ENCODE peak calls at places on chromosomes 16 and 17, in five cellular contexts. O, I, W, H and K are unnamed samples.

GRCh38 chr16:54070944-54071343 is 215.6 kb downstream of the IRX3 start:
- DNase-seq in O (no peak), I (no peak), H (no peak), W (no peak), K (no peak)

GRCh38 chr16:29898786-29899515 is 399 bp downstream of the SEZ6L2 start:
- DNase-seq in I (peak), W (no peak), O (no peak), H (no peak), K (no peak)

GRCh38 chr17:59761385-59762021 is 54.0 kb downstream of the VMP1 start:
- DNase-seq in W (peak), O (no peak), H (no peak), I (no peak), K (no peak)

GRCh38 chr17:60713619-60714018 is 36.0 kb downstream of the BCAS3 start:
- DNase-seq in O (no peak), W (no peak), I (no peak), H (no peak), K (no peak)

GRCh38 chr17:42405963-42406495 is 17.0 kb downstream of the CAVIN1 start:
- DNase-seq in H (peak), O (peak), W (peak), I (peak), K (peak)

GRCh38 chr16:1707193-1707790 is 1.3 kb downstream of the MAPK8IP3 start:
- DNase-seq in H (no peak), O (no peak), W (peak), I (no peak), K (no peak)

GRCh38 chr16:24543949-24544348 is 4.6 kb downstream of the RBBP6 start:
- DNase-seq in W (no peak), O (no peak), I (no peak), H (no peak), K (no peak)

GRCh38 chr17:82400830-82401229 is 17.3 kb upstream of the HEXD start:
- DNase-seq in W (no peak), I (peak), H (peak), O (no peak), K (peak)

GRCh38 chr17:17044846-17045561 is 2.7 kb downstream of the MPRIP start:
- DNase-seq in H (no peak), O (peak), I (peak), W (peak), K (peak)

DNA sequence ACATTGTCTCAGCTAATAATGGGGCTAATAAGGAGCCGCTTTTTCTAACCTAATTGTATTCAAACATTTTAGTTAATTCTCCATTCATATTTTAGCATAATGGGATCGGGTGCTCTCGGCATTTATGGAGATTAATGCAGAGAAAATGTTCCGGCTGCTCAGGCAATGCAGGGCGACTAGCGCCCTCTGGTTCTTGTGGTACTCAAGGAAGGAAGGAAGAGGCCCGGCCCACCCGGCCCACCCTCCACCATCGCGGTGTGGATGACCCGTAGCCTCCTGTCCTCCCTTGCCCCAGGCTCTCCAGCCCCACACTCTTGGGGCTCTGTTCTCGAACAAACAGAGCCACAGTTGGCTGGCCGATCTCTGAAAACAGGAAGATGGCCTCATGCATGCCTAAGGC is 21.1 kb upstream of the ABCC3 start:
- DNase-seq in O (no peak), W (peak), H (no peak), I (no peak), K (no peak)
- TF ChIP-seq CTCF in O (no peak), W (peak), H (peak), I (no peak), K (no peak)

GRCh38 chr17:3002538-3003301 is 60.7 kb downstream of the OR1D5 start:
- DNase-seq in W (no peak), H (no peak), I (peak), O (no peak), K (peak)
- H3K4me3 ChIP-seq in W (no peak), H (no peak), I (no peak), O (no peak), K (no peak)

GRCh38 chr16:85571563-85571812 is 41.6 kb upstream of the GSE1 start:
- DNase-seq in W (no peak), H (no peak), I (no peak), O (no peak), K (no peak)

GRCh38 chr16:85569039-85569614 is 44.0 kb upstream of the GSE1 start:
- DNase-seq in W (no peak), I (peak), O (no peak), H (no peak), K (no peak)

GRCh38 chr16:85569615-85570212 is 43.4 kb upstream of the GSE1 start:
- DNase-seq in O (peak), H (no peak), W (peak), I (peak), K (no peak)

GRCh38 chr16:85570735-85571562 is 42.2 kb upstream of the GSE1 start:
- DNase-seq in I (peak), W (no peak), H (peak), O (peak), K (no peak)

DNA sequence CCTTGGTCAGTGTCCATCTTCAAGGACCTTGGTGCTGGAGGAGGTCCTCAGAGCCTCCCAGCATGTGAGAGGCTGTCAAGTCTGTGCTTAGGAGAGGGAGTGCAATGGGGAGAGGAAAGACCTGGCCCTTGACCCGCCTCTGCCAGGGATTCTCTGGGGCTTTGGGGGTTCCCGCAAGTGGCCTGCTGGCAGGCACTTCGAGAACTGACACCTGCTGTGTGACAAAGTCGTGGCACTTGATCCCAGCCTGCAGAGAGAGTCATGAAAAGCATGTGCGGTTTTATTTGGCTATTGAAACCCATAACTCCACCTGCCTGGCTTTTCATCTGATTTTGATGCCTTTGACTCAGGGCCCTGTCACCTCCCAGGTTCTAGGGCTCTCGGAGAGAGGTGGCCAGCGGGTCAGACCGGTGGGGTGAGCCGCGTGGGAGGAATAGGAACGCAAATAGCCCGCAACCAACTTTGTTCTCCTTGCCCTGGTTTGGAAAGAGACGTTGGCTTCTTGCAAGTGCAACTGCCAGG is 42.8 kb upstream of the GSE1 start:
- DNase-seq in H (no peak), O (no peak), W (no peak), I (peak), K (no peak)
- H3K27ac ChIP-seq in H (no peak), O (peak), W (no peak), I (peak), K (peak)

DNA sequence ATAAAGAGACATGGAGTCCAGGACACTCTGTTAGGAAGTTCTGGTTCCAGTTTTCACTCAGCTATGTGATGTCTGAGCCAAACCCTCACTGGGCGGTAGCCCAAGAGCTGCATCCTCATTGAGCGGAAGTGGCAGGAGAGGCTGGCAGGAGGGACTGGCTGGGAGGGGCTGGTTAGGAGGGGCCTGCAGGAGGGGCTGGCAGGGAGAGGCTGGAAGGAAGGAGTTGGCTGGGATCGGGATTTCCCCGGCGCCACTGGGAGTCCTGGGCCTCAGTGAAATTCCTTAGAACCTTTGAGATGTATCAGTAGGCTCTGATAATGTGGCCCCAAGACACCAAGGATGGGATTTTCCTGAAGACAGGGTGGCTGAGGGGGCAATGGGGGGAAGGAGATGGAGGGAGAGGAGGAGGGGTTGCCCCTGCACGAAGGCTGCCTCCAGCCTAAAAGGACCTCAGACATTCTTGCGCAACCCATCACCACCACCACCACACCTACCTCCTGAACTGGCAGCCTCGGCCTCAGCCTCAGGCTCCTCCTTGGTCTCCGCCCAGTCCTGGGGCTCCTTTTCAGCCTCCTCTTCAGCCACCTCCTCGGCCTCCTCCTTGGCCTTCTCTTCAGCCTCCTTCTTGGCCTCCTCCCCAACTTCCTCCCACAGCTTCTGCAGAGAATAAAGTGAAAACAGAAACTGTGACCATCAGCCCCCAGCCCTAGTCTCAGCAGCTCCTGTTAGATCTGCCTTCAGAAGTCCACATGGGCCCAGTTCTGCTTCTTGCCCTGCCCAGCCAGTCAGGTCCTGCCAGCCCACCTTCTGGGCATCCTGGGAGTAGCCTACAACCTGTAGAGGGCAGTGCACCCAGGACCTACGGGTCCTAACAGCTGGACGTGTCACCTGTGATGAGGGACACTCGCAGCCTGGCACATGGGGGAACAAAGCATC is 31.7 kb downstream of the CNGB1 start:
- DNase-seq in H (peak), W (peak), I (peak), O (peak), K (peak)
- TF ChIP-seq CTCF in H (no peak), W (peak), I (no peak), O (no peak), K (no peak)

GRCh38 chr16:67055712-67056487 is 27.0 kb downstream of the CBFB start:
- DNase-seq in W (peak), I (no peak), O (no peak), H (no peak), K (no peak)
- H3K4me3 ChIP-seq in W (no peak), I (no peak), O (no peak), H (no peak), K (no peak)